ENCODE peak calls at places on chromosomes 7 and 10, in nine cellular contexts. W is stimulated activated CD4-positive, alpha-beta T cell treated with anti-CD3 and anti-CD28 coated beads, TNF-alpha, amount 100 ng/mL, for 48 hours; H is CD8-positive, alpha-beta memory T cell; R is lower leg skin; P is neural crest cell; N is cardiac muscle cell; M is effector memory CD4-positive, alpha-beta T cell; Y is nephron progenitor cell; X is NCI-H345. L is an unnamed sample.

GRCh38 chr10:61970182-61971015 is 68.9 kb downstream of the ARID5B start:
- DNase-seq in W (no peak), H (no peak), R (no peak), P (no peak), N (no peak), M (no peak), Y (no peak), X (no peak), L (no peak)

GRCh38 chr7:28096713-28097112 is 83.9 kb downstream of the JAZF1 start:
- DNase-seq in W (peak; percentile 28), H (peak; percentile 13), R (no peak), P (peak; percentile 43), N (peak; percentile 70), M (peak; percentile 27), Y (peak; percentile 56), X (peak; percentile 52), L (peak; percentile 66)

GRCh38 chr10:101226888-101227736 is 2.2 kb downstream of the LBX1 start:
- DNase-seq in W (no peak), H (no peak), R (no peak), P (no peak), N (no peak), M (no peak), Y (peak; percentile 55), X (no peak), L (no peak)

GRCh38 chr7:121436136-121436535 is 40.0 kb upstream of the FAM3C start:
- DNase-seq in W (no peak), H (no peak), R (no peak), P (no peak), N (no peak), M (no peak), Y (no peak), X (no peak), L (no peak)

GRCh38 chr7:39088730-39089129 is 111.0 kb downstream of the POU6F2 start:
- DNase-seq in W (no peak), H (no peak), R (no peak), P (no peak), N (no peak), M (no peak), Y (no peak), X (no peak), L (no peak)

GRCh38 chr7:136133491-136133990 is 156.4 kb upstream of the MTPN start:
- DNase-seq in W (no peak), H (no peak), R (no peak), P (no peak), N (peak; percentile 10), M (no peak), Y (peak; percentile 10), X (no peak), L (no peak)

GRCh38 chr10:49360271-49361177 is 35.4 kb downstream of the DRGX start:
- DNase-seq in W (no peak), H (no peak), R (peak; percentile 81), P (no peak), N (peak; percentile 44), M (no peak), Y (no peak), X (peak; percentile 54), L (no peak)

GRCh38 chr10:112852308-112852707 is 97.7 kb upstream of the TCF7L2 start:
- DNase-seq in W (no peak), H (no peak), R (no peak), P (no peak), N (no peak), M (no peak), Y (no peak), X (no peak), L (no peak)

GRCh38 chr10:71729023-71729649 is 9.6 kb upstream of the C10orf105 start:
- DNase-seq in W (no peak), H (no peak), R (peak; percentile 94), P (no peak), N (no peak), M (no peak), Y (peak; percentile 74), X (peak; percentile 2), L (peak; percentile 53)

GRCh38 chr10:120810298-120810697 is 40.9 kb upstream of the WDR11 start:
- DNase-seq in W (no peak), H (no peak), R (no peak), P (no peak), N (peak; percentile 2), M (no peak), Y (no peak), X (peak; percentile 74), L (no peak)

GRCh38 chr10:129853236-129853946 is 110.7 kb downstream of the EBF3 start:
- DNase-seq in W (no peak), H (no peak), R (peak; percentile 12), P (no peak), N (no peak), M (no peak), Y (no peak), X (no peak), L (no peak)

GRCh38 chr10:35384265-35384868 is 48.1 kb downstream of the CCNY start:
- DNase-seq in W (no peak), H (no peak), R (no peak), P (no peak), N (no peak), M (no peak), Y (no peak), X (peak; percentile 39), L (no peak)